ENCODE peak calls at places on chromosome 12, in seven cellular contexts. S, V, O, F, I, M and E are unnamed samples.

GRCh38 chr12:59472273-59472672 is 123.6 kb upstream of the SLC16A7 start:
- DNase-seq in M (no peak), I (no peak), S (no peak), F (no peak), O (no peak), V (no peak), E (no peak)

GRCh38 chr12:113314121-113314529 is 20.8 kb downstream of the SLC8B1 start:
- DNase-seq in O (no peak), V (no peak), F (no peak), S (no peak), M (no peak), I (no peak), E (no peak)

GRCh38 chr12:52952082-52952801 is 3.3 kb downstream of the KRT18 start:
- DNase-seq in F (no peak), S (no peak), O (no peak), V (no peak), M (no peak), I (no peak), E (no peak)

GRCh38 chr12:119318811-119319210 is 15.7 kb upstream of the CCDC60 start:
- DNase-seq in V (no peak), F (no peak), I (no peak), O (no peak), S (no peak), M (no peak), E (no peak)

GRCh38 chr12:92007787-92008186 is 137.9 kb downstream of the BTG1 start:
- DNase-seq in O (no peak), M (no peak), V (no peak), F (no peak), I (no peak), S (no peak), E (no peak)

GRCh38 chr12:13538136-13538535 is 341.6 kb downstream of the EMP1 start:
- DNase-seq in M (no peak), V (no peak), O (no peak), S (no peak), F (no peak), I (no peak), E (no peak)

GRCh38 chr12:54419088-54419887 is at the start of gene ITGA5:
- DNase-seq in O (peak; percentile 59), S (peak; percentile 34), M (peak; percentile 61), F (no peak), I (peak; percentile 90), V (peak; percentile 85), E (no peak)

GRCh38 chr12:124277394-124278222 is 17.3 kb upstream of the RFLNA start:
- DNase-seq in S (no peak), V (no peak), O (no peak), M (no peak), F (peak; percentile 87), I (no peak), E (no peak)

GRCh38 chr12:52191841-52192791 is at the start of gene KRT80:
- DNase-seq in S (no peak), M (no peak), V (peak; percentile 91), F (peak; percentile 97), I (peak; percentile 75), O (peak; percentile 98), E (peak; percentile 98)

GRCh38 chr12:62841841-62842240 is 93.1 kb downstream of the PPM1H start:
- DNase-seq in V (no peak), O (no peak), S (no peak), F (no peak), M (no peak), I (no peak), E (no peak)

GRCh38 chr12:67193705-67194104 is 75.5 kb upstream of the CAND1 start:
- DNase-seq in V (no peak), O (peak; percentile 21), I (peak; percentile 60), M (peak; percentile 75), S (no peak), F (peak; percentile 36), E (peak; percentile 2)

GRCh38 chr12:127230843-127231260 is 1036.1 kb upstream of the TMEM132C start:
- DNase-seq in V (no peak), F (no peak), I (no peak), S (no peak), M (no peak), O (no peak), E (peak; percentile 64)

GRCh38 chr12:120853188-120853587 is 51.0 kb downstream of the SPPL3 start:
- DNase-seq in M (no peak), O (no peak), S (no peak), V (no peak), I (no peak), F (no peak), E (no peak)

GRCh38 chr12:131458931-131459575 is 251.8 kb upstream of the SFSWAP start:
- DNase-seq in I (no peak), F (no peak), O (no peak), V (no peak), M (no peak), S (no peak), E (no peak)

GRCh38 chr12:88401153-88401552 is 179.1 kb downstream of the KITLG start:
- DNase-seq in M (no peak), V (no peak), O (no peak), S (no peak), I (no peak), F (peak; percentile 58), E (no peak)

GRCh38 chr12:107462428-107463332 is 222.9 kb upstream of the PWP1 start:
- DNase-seq in V (no peak), S (no peak), F (no peak), M (no peak), O (no peak), I (no peak), E (no peak)

GRCh38 chr12:78797201-78797931 is 67.2 kb upstream of the SYT1 start:
- DNase-seq in V (no peak), I (no peak), S (no peak), M (no peak), F (no peak), O (no peak), E (no peak)

GRCh38 chr12:107368586-107368985 is 275.2 kb upstream of the CRY1 start:
- DNase-seq in M (no peak), F (no peak), I (no peak), S (no peak), V (no peak), O (no peak), E (no peak)

GRCh38 chr12:132081423-132081822 is 62.7 kb downstream of the DDX51 start:
- DNase-seq in M (no peak), S (no peak), I (no peak), O (no peak), V (no peak), F (no peak), E (no peak)

GRCh38 chr12:43861015-43861846 is 25.4 kb downstream of the TMEM117 start:
- DNase-seq in I (no peak), O (no peak), M (no peak), V (no peak), F (no peak), S (no peak), E (no peak)

GRCh38 chr12:113815031-113815430 is 151.1 kb downstream of the RBM19 start:
- DNase-seq in M (no peak), O (no peak), V (no peak), S (no peak), F (no peak), I (no peak), E (no peak)

GRCh38 chr12:122422769-122423257 is 344 bp upstream of the CLIP1 start:
- DNase-seq in M (no peak), O (peak; percentile 68), S (peak; percentile 6), I (no peak), F (peak; percentile 26), V (peak; percentile 47), E (no peak)

GRCh38 chr12:65818454-65819382 is 5.6 kb upstream of the HMGA2 start:
- DNase-seq in O (no peak), V (no peak), S (no peak), I (no peak), M (no peak), F (no peak), E (no peak)